ENCODE peak calls at places on chromosomes 5 and 9, in six cellular contexts. G, F, A, N, D and J are unnamed samples. For H3K27me3, the result is how much of the 10 kb centered on the place peaks cover.

GRCh38 chr9:69758981-69759477 is 782 bp downstream of the PTAR1 start:
- DNase-seq in G (no peak), F (no peak), A (peak), D (no peak), N (no peak), J (peak)

GRCh38 chr5:133333561-133334150 is 278.7 kb downstream of the FSTL4 start:
- DNase-seq in F (no peak), N (no peak), A (no peak), G (no peak), D (no peak), J (no peak)

GRCh38 chr5:39376293-39376714 is 12.0 kb upstream of the C9 start:
- DNase-seq in N (no peak), A (peak), G (no peak), D (no peak), F (no peak), J (peak)

GRCh38 chr5:163696270-163696887 is 191.0 kb downstream of the MAT2B start:
- DNase-seq in F (peak), A (peak), G (no peak), D (peak), N (no peak), J (peak)

GRCh38 chr5:141850183-141850768 is 27.9 kb downstream of the PCDH1 start:
- DNase-seq in D (no peak), F (no peak), A (peak), G (no peak), N (no peak), J (no peak)

GRCh38 chr5:180047667-180048066 is 23.9 kb downstream of the RNF130 start:
- DNase-seq in G (no peak), A (no peak), D (no peak), F (no peak), N (peak), J (no peak)

GRCh38 chr5:56711191-56711590 is 104.2 kb upstream of the MAP3K1 start:
- DNase-seq in F (no peak), A (peak), N (no peak), G (no peak), D (no peak), J (no peak)

GRCh38 chr5:99088309-99088708 is 159.5 kb upstream of the CHD1 start:
- DNase-seq in F (no peak), G (no peak), D (no peak), A (peak), N (no peak), J (no peak)

GRCh38 chr5:15506146-15506545 is 6.2 kb downstream of the FBXL7 start:
- DNase-seq in D (no peak), A (no peak), G (no peak), N (no peak), F (no peak), J (no peak)

GRCh38 chr5:114153833-114154232 is 208.0 kb upstream of the KCNN2 start:
- DNase-seq in D (no peak), A (no peak), N (no peak), F (no peak), G (no peak), J (no peak)

GRCh38 chr5:81066102-81066501 is 105.9 kb downstream of the RASGRF2 start:
- DNase-seq in N (no peak), F (no peak), G (no peak), A (no peak), D (no peak), J (no peak)

GRCh38 chr5:139386039-139386438 is 2.9 kb upstream of the SLC23A1 start:
- DNase-seq in D (no peak), G (no peak), A (no peak), N (no peak), F (no peak), J (no peak)

GRCh38 chr9:137301086-137301947 is 754 bp downstream of the NRARP start:
- DNase-seq in N (no peak), F (no peak), A (no peak), G (no peak), D (no peak), J (no peak)

GRCh38 chr9:4832786-4833579 is 40.2 kb downstream of the RCL1 start:
- DNase-seq in G (no peak), A (peak), F (no peak), D (no peak), N (no peak), J (peak)

GRCh38 chr5:147788023-147788422 is 5.5 kb upstream of the JAKMIP2 start:
- DNase-seq in G (no peak), F (no peak), N (no peak), D (no peak), A (no peak), J (no peak)

GRCh38 chr5:147784596-147784995 is 2.1 kb upstream of the JAKMIP2 start:
- DNase-seq in D (no peak), A (no peak), G (no peak), N (no peak), F (no peak), J (no peak)

GRCh38 chr5:147780924-147781530 is 1.5 kb downstream of the JAKMIP2 start:
- DNase-seq in N (no peak), A (no peak), D (no peak), F (no peak), G (no peak), J (no peak)

GRCh38 chr5:147786115-147786514 is 3.6 kb upstream of the JAKMIP2 start:
- DNase-seq in A (no peak), F (no peak), G (no peak), N (no peak), D (no peak), J (no peak)

GRCh38 chr5:147782053-147783028 is at the start of gene JAKMIP2:
- DNase-seq in F (peak), G (peak), N (peak), A (peak), D (peak), J (no peak)
- TF ChIP-seq CTCF in F (no peak), G (no peak), N (no peak), A (peak), D (no peak), J (no peak)

GRCh38 chr5:43041131-43041668 is 1.1 kb upstream of the ANXA2R start:
- DNase-seq in A (no peak), N (no peak), G (no peak), D (no peak), F (no peak), J (no peak)

GRCh38 chr5:43040287-43041098 is at the start of gene ANXA2R:
- DNase-seq in D (no peak), A (peak), F (no peak), N (peak), G (peak), J (peak)

GRCh38 chr5:43042626-43043399 is 2.7 kb upstream of the ANXA2R start:
- DNase-seq in G (no peak), F (no peak), N (no peak), D (peak), A (peak), J (peak)

GRCh38 chr5:43042176-43042625 is 2.1 kb upstream of the ANXA2R start:
- DNase-seq in A (peak), N (no peak), D (no peak), F (no peak), G (peak), J (no peak)

GRCh38 chr5:43041669-43042175 is 1.6 kb upstream of the ANXA2R start:
- DNase-seq in A (peak), F (no peak), D (no peak), G (no peak), N (no peak), J (peak)
- H3K27me3 ChIP-seq in A (under half), F (half or more), D (under half), G (under half), N (under half), J (under half)

GRCh38 chr5:42995152-42995751 is 44.9 kb downstream of the ANXA2R start:
- DNase-seq in A (no peak), N (no peak), D (no peak), F (no peak), G (no peak), J (no peak)
- TF ChIP-seq CTCF in A (no peak), N (no peak), D (no peak), F (no peak), G (no peak), J (no peak)

DNA sequence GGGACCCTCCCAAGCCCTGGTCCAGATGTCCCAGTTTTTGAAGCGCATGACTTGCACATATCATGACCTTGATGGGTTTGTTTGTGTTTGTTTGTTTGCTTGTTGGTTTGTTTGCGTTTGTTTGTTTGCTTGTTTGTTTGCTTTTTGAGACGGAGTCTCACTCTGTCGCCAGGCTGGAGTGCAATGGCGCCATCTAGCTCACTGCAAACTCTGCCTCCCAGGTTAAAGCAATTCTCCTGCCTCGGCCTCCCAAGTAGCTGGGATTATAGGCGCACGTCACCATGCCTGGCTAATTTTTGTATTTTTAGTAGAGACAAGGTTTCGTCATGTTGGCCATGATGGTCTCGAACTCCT is 13.0 kb upstream of the UBAC1 start:
- DNase-seq in N (no peak), A (no peak), G (no peak), F (no peak), D (no peak), J (no peak)
- H3K27me3 ChIP-seq in N (under half), A (under half), G (under half), F (under half), D (under half), J (under half)

DNA sequence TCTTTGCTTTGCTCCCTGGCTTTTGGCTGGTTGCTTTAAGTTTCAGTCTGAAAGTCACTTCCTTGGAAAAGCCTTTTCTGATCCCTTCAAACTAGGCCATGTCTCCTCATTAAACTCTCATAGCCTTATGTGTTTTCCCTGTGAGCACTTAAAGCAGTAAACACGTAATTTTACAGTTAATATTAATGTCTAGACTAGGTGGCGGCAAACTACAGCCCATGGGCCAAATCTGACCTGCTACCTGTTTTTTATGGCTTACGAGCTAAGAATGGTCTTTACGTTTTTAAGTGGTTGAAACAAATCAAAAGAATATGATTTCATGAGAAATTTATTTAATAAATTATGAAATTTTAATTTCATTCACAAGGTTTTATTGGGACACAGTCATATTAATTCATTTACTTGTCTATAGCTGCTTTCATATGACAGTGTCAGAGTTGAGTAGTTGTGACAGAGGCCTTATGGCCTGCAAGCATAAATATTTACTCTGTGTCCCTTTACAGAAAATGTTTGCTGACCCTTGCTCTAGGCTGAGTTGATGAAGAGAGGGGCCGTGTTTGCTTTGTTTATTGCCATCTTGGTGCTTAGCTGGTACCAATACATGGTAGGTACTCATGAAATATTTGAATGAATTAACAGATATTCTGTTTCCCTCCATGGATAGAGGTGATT is 7.4 kb downstream of the SLC44A1 start:
- DNase-seq in G (no peak), F (no peak), D (no peak), N (no peak), A (no peak), J (no peak)
- TF ChIP-seq CTCF in G (no peak), F (no peak), D (peak), N (no peak), A (no peak), J (peak)

GRCh38 chr5:148491793-148492184 is 108.0 kb downstream of the FBXO38 start:
- DNase-seq in N (no peak), A (no peak), G (no peak), D (no peak), F (no peak), J (no peak)

GRCh38 chr5:148492351-148492750 is 108.6 kb downstream of the FBXO38 start:
- DNase-seq in A (no peak), G (no peak), N (no peak), D (no peak), F (no peak), J (no peak)

GRCh38 chr5:148488757-148489156 is 105.0 kb downstream of the FBXO38 start:
- DNase-seq in N (no peak), A (no peak), G (no peak), D (no peak), F (no peak), J (no peak)

GRCh38 chr5:148486456-148486855 is 102.7 kb downstream of the FBXO38 start:
- DNase-seq in F (no peak), A (no peak), G (no peak), N (no peak), D (no peak), J (no peak)

DNA sequence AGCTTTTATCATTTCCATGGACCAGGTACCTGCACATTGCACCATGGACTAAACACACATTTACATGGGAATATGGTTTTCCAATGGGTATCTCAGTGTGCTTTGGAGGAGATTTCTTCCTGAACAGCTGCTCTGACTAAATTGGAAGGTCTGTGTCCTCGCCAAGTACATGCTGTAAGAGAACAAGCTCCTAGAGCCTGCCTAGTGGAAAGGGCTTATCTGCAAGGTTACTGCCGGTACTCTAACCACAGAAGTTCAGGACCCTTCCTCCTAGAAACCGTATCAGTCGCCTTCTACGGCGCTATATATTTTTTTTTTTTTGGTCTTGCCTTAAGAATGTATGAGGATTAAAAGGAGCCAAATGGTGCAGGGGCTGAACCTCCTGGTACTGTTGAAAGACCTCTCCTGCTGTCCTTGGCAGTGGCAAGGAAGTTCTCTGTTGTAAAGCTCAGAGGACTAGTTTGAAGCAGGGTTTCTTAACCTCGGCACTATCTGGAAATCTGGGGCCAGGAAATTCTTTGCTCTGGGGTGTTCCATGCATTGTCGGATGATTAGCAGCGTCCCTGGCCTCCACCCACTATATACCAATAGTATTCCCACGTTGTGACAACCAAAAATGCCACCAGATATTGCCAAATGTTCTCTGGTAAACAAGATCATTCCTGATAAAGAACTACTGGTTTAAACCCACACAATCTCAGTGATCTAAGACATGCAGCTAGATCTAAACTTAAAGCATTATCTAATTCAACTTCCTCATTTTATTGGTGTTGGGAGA is 107.4 kb downstream of the FBXO38 start:
- DNase-seq in F (no peak), D (no peak), G (no peak), N (no peak), A (no peak), J (no peak)
- H3K27me3 ChIP-seq in F (under half), D (under half), G (under half), N (under half), A (under half), J (under half)

GRCh38 chr5:100898504-100899346 is 4.4 kb downstream of the ST8SIA4 start:
- DNase-seq in G (no peak), A (no peak), N (no peak), F (no peak), D (no peak), J (no peak)

GRCh38 chr5:100900796-100901731 is 2.0 kb downstream of the ST8SIA4 start:
- DNase-seq in N (peak), A (peak), G (no peak), F (no peak), D (peak), J (no peak)

GRCh38 chr5:100901851-100902341 is 1.2 kb downstream of the ST8SIA4 start:
- DNase-seq in F (no peak), A (no peak), D (no peak), N (no peak), G (no peak), J (no peak)

GRCh38 chr5:100899675-100900074 is 3.4 kb downstream of the ST8SIA4 start:
- DNase-seq in A (no peak), G (no peak), D (no peak), F (no peak), N (no peak), J (no peak)

GRCh38 chr5:100900142-100900795 is 2.8 kb downstream of the ST8SIA4 start:
- DNase-seq in A (peak), D (no peak), N (no peak), G (no peak), F (no peak), J (no peak)
- TF ChIP-seq CTCF in A (peak), D (peak), N (no peak), G (no peak), F (peak), J (peak)

DNA sequence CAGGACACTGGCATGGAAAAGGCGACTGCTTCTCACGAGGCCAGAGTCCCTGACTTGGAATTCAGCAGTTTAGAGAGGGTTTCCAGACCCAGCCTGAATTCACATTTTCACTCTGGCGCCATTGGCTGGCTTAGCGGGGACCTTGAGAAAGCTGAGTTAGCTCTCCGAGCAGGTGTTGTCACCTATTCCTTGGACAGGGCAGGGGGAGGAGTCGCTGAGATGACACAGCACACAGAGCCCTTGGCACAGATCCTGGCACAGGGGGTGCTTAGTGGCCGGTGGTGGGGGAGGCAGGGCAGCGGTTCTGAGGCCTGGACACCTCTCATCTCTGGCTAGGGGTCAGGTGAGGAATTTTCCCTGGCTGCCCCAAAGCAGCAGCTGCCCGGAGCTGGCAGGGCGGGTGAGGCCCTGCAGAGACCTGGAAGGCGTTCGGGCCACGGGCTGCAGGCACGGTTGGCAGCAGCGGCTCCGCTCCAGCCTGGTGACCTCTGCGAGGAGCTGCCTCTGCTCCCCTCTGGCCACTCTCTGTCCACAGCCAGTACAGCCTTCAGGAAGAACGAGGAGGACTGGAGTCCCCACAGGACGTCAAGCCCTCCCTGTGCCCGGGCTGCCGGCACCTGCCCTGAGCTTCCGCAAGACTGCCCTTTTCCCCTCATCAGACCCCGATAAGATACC is 72.4 kb upstream of the RAPGEF1 start:
- DNase-seq in N (no peak), G (no peak), D (no peak), F (no peak), A (no peak), J (no peak)
- H3K27me3 ChIP-seq in N (half or more), G (under half), D (under half), F (under half), A (under half), J (under half)

GRCh38 chr9:117552811-117553210 is 138.0 kb upstream of the ASTN2 start:
- DNase-seq in A (no peak), D (no peak), F (no peak), G (no peak), N (no peak), J (no peak)

GRCh38 chr9:117551171-117551570 is 136.3 kb upstream of the ASTN2 start:
- DNase-seq in F (no peak), N (no peak), D (no peak), A (no peak), G (no peak), J (no peak)

GRCh38 chr9:117555964-117556629 is 141.2 kb upstream of the ASTN2 start:
- DNase-seq in F (peak), N (no peak), D (peak), A (peak), G (no peak), J (peak)
- TF ChIP-seq CTCF in F (peak), N (peak), D (peak), A (peak), G (no peak), J (peak)